ENCODE peak calls at places on chromosome X, in nine cellular contexts. K is HS-27A; F is uterus; H is HS-5; T is NAMALWA; D is activated CD8-positive, alpha-beta T cell treated with anti-CD3 and anti-CD28 coated beads for 36 hours; Q is astrocyte; L is progenitor cell of endocrine pancreas; O is stimulated activated naive B cell treated with anti-CD40 and anti-IgM and Interleukin-4, amounts not matched to agents 10 μg/mL and 1 μg/mL and 100 μg/mL, for 72 hours. N is an unnamed sample.
A peak's percentile ranks its signal among the peaks of the same experiment; 100 is the strongest.

GRCh38 chrX:151596282-151596681 is 32.8 kb downstream of the PASD1 start:
- DNase-seq in K (no peak), F (no peak), H (no peak), T (no peak), D (no peak), Q (no peak), L (no peak), O (no peak), N (no peak)

GRCh38 chrX:48709522-48710117 is 13.1 kb downstream of the SUV39H1 start:
- DNase-seq in K (no peak), F (no peak), H (no peak), T (no peak), D (no peak), Q (no peak), L (no peak), O (no peak), N (no peak)

GRCh38 chrX:120697053-120697452 is 67.2 kb upstream of the C1GALT1C1 start:
- DNase-seq in K (no peak), F (no peak), H (no peak), T (no peak), D (peak; percentile 72), Q (no peak), L (no peak), O (peak; percentile 14), N (no peak)

GRCh38 chrX:19678941-19679340 is 163.6 kb upstream of the MAP3K15 start:
- DNase-seq in K (no peak), F (no peak), H (no peak), T (no peak), D (peak; percentile 25), Q (no peak), L (no peak), O (no peak), N (no peak)

GRCh38 chrX:37846141-37846540 is 1.2 kb downstream of the DYNLT3 start:
- DNase-seq in K (no peak), F (no peak), H (no peak), T (peak; percentile 1), D (peak; percentile 5), Q (peak; percentile 28), L (no peak), O (no peak), N (peak; percentile 38)

GRCh38 chrX:40651620-40652223 is 4.4 kb upstream of the CXorf38 start:
- DNase-seq in K (no peak), F (peak; percentile 65), H (no peak), T (peak; percentile 74), D (peak; percentile 78), Q (peak; percentile 29), L (peak; percentile 38), O (peak; percentile 56), N (peak; percentile 70)

GRCh38 chrX:85084770-85085393 is 81.2 kb downstream of the APOOL start:
- DNase-seq in K (no peak), F (no peak), H (no peak), T (peak; percentile 56), D (peak; percentile 7), Q (peak; percentile 10), L (no peak), O (peak; percentile 8), N (peak; percentile 54)

GRCh38 chrX:140764401-140764919 is 54.9 kb downstream of the LINC00632 start:
- DNase-seq in K (no peak), F (peak; percentile 21), H (no peak), T (no peak), D (peak; percentile 21), Q (peak; percentile 45), L (peak; percentile 11), O (peak; percentile 1), N (peak; percentile 37)

GRCh38 chrX:49260221-49260985 is 4.1 kb downstream of the FOXP3 start:
- DNase-seq in K (no peak), F (no peak), H (no peak), T (no peak), D (no peak), Q (no peak), L (no peak), O (no peak), N (no peak)

GRCh38 chrX:41912922-41913321 is 10.4 kb downstream of the CASK start:
- DNase-seq in K (no peak), F (no peak), H (no peak), T (no peak), D (no peak), Q (no peak), L (no peak), O (no peak), N (no peak)

GRCh38 chrX:102712216-102712966 is at the start of gene GPRASP2:
- DNase-seq in K (no peak), F (peak; percentile 61), H (no peak), T (no peak), D (peak; percentile 43), Q (peak; percentile 4), L (peak; percentile 23), O (no peak), N (peak; percentile 10)

GRCh38 chrX:47232803-47233332 is at the start of gene USP11:
- DNase-seq in K (peak; percentile 9), F (peak; percentile 63), H (no peak), T (peak; percentile 77), D (peak; percentile 74), Q (peak; percentile 15), L (peak; percentile 43), O (peak; percentile 51), N (no peak)

GRCh38 chrX:119008122-119008744 is 33.8 kb downstream of the LONRF3 start:
- DNase-seq in K (no peak), F (peak; percentile 20), H (no peak), T (peak; percentile 55), D (peak; percentile 52), Q (no peak), L (no peak), O (peak; percentile 7), N (peak; percentile 30)

GRCh38 chrX:68941385-68941952 is 112.6 kb downstream of the EFNB1 start:
- DNase-seq in K (no peak), F (no peak), H (no peak), T (no peak), D (no peak), Q (peak; percentile 60), L (peak; percentile 1), O (no peak), N (peak; percentile 24)

GRCh38 chrX:13373027-13373806 is 53.4 kb upstream of the ATXN3L start:
- DNase-seq in K (no peak), F (no peak), H (no peak), T (no peak), D (peak; percentile 42), Q (peak; percentile 69), L (no peak), O (no peak), N (peak; percentile 55)

GRCh38 chrX:131827935-131828334 is 195.2 kb upstream of the STK26 start:
- DNase-seq in K (peak; percentile 17), F (no peak), H (no peak), T (peak; percentile 56), D (peak; percentile 62), Q (no peak), L (no peak), O (peak; percentile 44), N (no peak)

GRCh38 chrX:132704769-132705168 is 215.9 kb upstream of the MBNL3 start:
- DNase-seq in K (no peak), F (no peak), H (no peak), T (no peak), D (no peak), Q (no peak), L (no peak), O (no peak), N (no peak)

GRCh38 chrX:9133426-9133825 is 99.5 kb upstream of the FAM9B start:
- DNase-seq in K (no peak), F (no peak), H (no peak), T (no peak), D (no peak), Q (peak; percentile 63), L (no peak), O (no peak), N (peak; percentile 32)

GRCh38 chrX:46665232-46666162 is 91.9 kb downstream of the CHST7 start:
- DNase-seq in K (no peak), F (no peak), H (no peak), T (no peak), D (peak; percentile 22), Q (no peak), L (no peak), O (no peak), N (no peak)

GRCh38 chrX:123481908-123482873 is 250.7 kb downstream of the THOC2 start:
- DNase-seq in K (no peak), F (no peak), H (no peak), T (no peak), D (no peak), Q (peak; percentile 67), L (no peak), O (no peak), N (peak; percentile 14)

GRCh38 chrX:37608156-37608555 is 36.7 kb downstream of the LANCL3 start:
- DNase-seq in K (no peak), F (no peak), H (no peak), T (no peak), D (no peak), Q (no peak), L (no peak), O (no peak), N (no peak)

GRCh38 chrX:64379924-64380323 is 15.3 kb downstream of the MTMR8 start:
- DNase-seq in K (no peak), F (no peak), H (no peak), T (no peak), D (no peak), Q (no peak), L (no peak), O (no peak), N (no peak)

GRCh38 chrX:110915120-110915519 is 119.5 kb upstream of the CHRDL1 start:
- DNase-seq in K (no peak), F (no peak), H (peak; percentile 28), T (no peak), D (no peak), Q (peak; percentile 86), L (no peak), O (no peak), N (peak; percentile 52)

GRCh38 chrX:44828008-44828605 is 15.7 kb upstream of the DUSP21 start:
- DNase-seq in K (no peak), F (no peak), H (peak; percentile 68), T (no peak), D (no peak), Q (peak; percentile 91), L (no peak), O (no peak), N (peak; percentile 88)

GRCh38 chrX:115525486-115525885 is 35.5 kb upstream of the PLS3 start:
- DNase-seq in K (no peak), F (no peak), H (no peak), T (no peak), D (no peak), Q (no peak), L (no peak), O (no peak), N (no peak)

N was measured in iris pigment epithelial cell.